ENCODE peak calls at places on chromosomes 4 and X, in five cellular contexts. H, S, L, Z and M are unnamed samples.

GRCh38 chrX:19332983-19333382 is 10.7 kb upstream of the PDHA1 start:
- DNase-seq in H (no peak), S (peak; percentile 60), L (no peak), Z (no peak), M (no peak)

GRCh38 chr4:176927664-176928063 is 134.9 kb upstream of the VEGFC start:
- DNase-seq in H (no peak), S (no peak), L (no peak), Z (no peak), M (no peak)

GRCh38 chr4:128155874-128156456 is 94.9 kb downstream of the LARP1B start:
- DNase-seq in H (no peak), S (no peak), L (no peak), Z (no peak), M (no peak)

GRCh38 chr4:26520728-26521442 is 30.6 kb upstream of the CCKAR start:
- DNase-seq in H (no peak), S (no peak), L (no peak), Z (no peak), M (no peak)

GRCh38 chrX:71958281-71958675 is 47.6 kb downstream of the NHSL2 start:
- DNase-seq in H (peak; percentile 38), S (no peak), L (no peak), Z (no peak), M (no peak)

GRCh38 chr4:148442830-148443549 is 776 bp upstream of the NR3C2 start:
- DNase-seq in H (no peak), S (peak; percentile 68), L (peak; percentile 33), Z (no peak), M (no peak)

GRCh38 chr4:53640576-53641459 is 49.5 kb upstream of the LNX1 start:
- DNase-seq in H (peak; percentile 29), S (no peak), L (peak; percentile 50), Z (peak; percentile 57), M (no peak)

GRCh38 chr4:8319731-8320385 is 50.3 kb downstream of the HTRA3 start:
- DNase-seq in H (no peak), S (no peak), L (peak; percentile 35), Z (peak; percentile 51), M (no peak)

GRCh38 chr4:183908284-183908683 is 3.2 kb downstream of the STOX2 start:
- DNase-seq in H (no peak), S (no peak), L (no peak), Z (no peak), M (no peak)

GRCh38 chrX:53716328-53717088 is 30.0 kb upstream of the HUWE1 start:
- DNase-seq in H (no peak), S (no peak), L (no peak), Z (no peak), M (peak; percentile 16)

GRCh38 chrX:110402855-110403230 is 44.2 kb downstream of the RTL9 start:
- DNase-seq in H (no peak), S (no peak), L (no peak), Z (no peak), M (no peak)

GRCh38 chrX:112819013-112819635 is 21.5 kb downstream of the AMOT start:
- DNase-seq in H (no peak), S (no peak), L (no peak), Z (no peak), M (peak; percentile 25)

GRCh38 chr4:149371021-149371420 is 444.6 kb downstream of the IQCM start:
- DNase-seq in H (peak; percentile 3), S (no peak), L (peak; percentile 73), Z (no peak), M (peak; percentile 36)

GRCh38 chr4:112138538-112138937 is 6.7 kb upstream of the FAM241A start:
- DNase-seq in H (no peak), S (no peak), L (no peak), Z (no peak), M (no peak)

GRCh38 chr4:22514001-22514400 is 1.9 kb downstream of the ADGRA3 start:
- DNase-seq in H (no peak), S (no peak), L (no peak), Z (no peak), M (no peak)

GRCh38 chr4:20618010-20618409 is 82.2 kb upstream of the PACRGL start:
- DNase-seq in H (peak; percentile 12), S (peak; percentile 66), L (no peak), Z (peak; percentile 57), M (peak; percentile 41)

GRCh38 chr4:89482248-89482647 is 174.6 kb upstream of the GPRIN3 start:
- DNase-seq in H (peak; percentile 1), S (no peak), L (peak; percentile 45), Z (no peak), M (peak; percentile 66)

GRCh38 chr4:156298230-156298629 is 344.6 kb upstream of the CTSO start:
- DNase-seq in H (peak; percentile 41), S (no peak), L (no peak), Z (no peak), M (peak; percentile 7)

GRCh38 chr4:140568507-140569306 is at the start of gene UCP1:
- DNase-seq in H (peak; percentile 54), S (no peak), L (peak; percentile 72), Z (peak; percentile 60), M (peak; percentile 25)

GRCh38 chr4:169689681-169690080 is 68.1 kb downstream of the HPF1 start:
- DNase-seq in H (no peak), S (no peak), L (no peak), Z (no peak), M (no peak)

GRCh38 chr4:31058656-31059055 is 338.5 kb downstream of the PCDH7 start:
- DNase-seq in H (no peak), S (no peak), L (no peak), Z (no peak), M (no peak)

GRCh38 chrX:66074920-66075879 is 35.3 kb upstream of the VSIG4 start:
- DNase-seq in H (no peak), S (peak; percentile 62), L (no peak), Z (peak; percentile 58), M (peak; percentile 19)

GRCh38 chr4:72984351-72984750 is 85.2 kb downstream of the COX18 start:
- DNase-seq in H (no peak), S (no peak), L (no peak), Z (no peak), M (no peak)

GRCh38 chrX:119887721-119888425 is 7.8 kb upstream of the AKAP14 start:
- DNase-seq in H (no peak), S (peak; percentile 83), L (peak; percentile 65), Z (peak; percentile 80), M (peak; percentile 71)

GRCh38 chrX:21132686-21133393 is 241.4 kb upstream of the CNKSR2 start:
- DNase-seq in H (no peak), S (no peak), L (no peak), Z (no peak), M (no peak)

GRCh38 chrX:49029876-49030275 is 13.3 kb downstream of the TFE3 start:
- DNase-seq in H (no peak), S (no peak), L (no peak), Z (no peak), M (peak; percentile 89)

GRCh38 chr4:154497901-154498300 is 6.3 kb upstream of the DCHS2 start:
- DNase-seq in H (no peak), S (no peak), L (no peak), Z (no peak), M (no peak)

GRCh38 chr4:173386751-173387150 is 12.2 kb downstream of the SCRG1 start:
- DNase-seq in H (no peak), S (no peak), L (no peak), Z (no peak), M (peak; percentile 64)

GRCh38 chr4:53116959-53117358 is 248.9 kb downstream of the SCFD2 start:
- DNase-seq in H (no peak), S (no peak), L (no peak), Z (no peak), M (no peak)

DNA sequence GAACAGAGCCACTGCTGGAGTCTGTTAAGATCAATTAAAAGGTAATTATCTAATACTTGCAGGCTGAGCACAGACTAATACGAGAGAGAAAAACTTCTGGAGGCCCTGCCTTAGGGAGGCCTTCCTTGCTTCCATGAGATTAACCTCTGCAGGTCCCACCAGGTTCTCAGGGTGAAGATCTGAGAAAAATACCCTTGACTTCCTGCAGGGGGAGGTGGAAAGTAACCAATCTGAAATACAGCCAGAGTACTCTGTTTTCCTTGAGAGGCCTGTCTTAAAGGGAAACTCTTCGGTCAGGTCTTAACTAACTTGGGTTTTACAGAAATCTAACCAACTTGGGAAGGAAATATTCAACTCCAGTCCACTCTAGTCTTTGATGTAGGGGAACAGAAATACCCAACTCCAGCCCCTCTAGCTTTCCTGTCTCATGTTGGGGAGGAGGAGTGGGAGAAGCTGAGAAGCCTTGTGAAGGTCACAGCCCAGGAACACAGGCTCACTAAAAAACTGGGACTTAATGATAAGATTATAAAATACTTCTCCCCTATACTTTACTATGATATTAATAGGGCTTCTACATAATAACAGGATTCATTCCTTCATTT is 77.1 kb downstream of the TBCK start:
- DNase-seq in H (peak; percentile 27), S (no peak), L (peak; percentile 59), Z (no peak), M (peak; percentile 70)
- H3K4me1 ChIP-seq in H (no peaks in the 10 kb centered on the region), S (no peaks in the 10 kb centered on the region), L (no peaks in the 10 kb centered on the region), Z (no peaks in the 10 kb centered on the region), M (no peaks in the 10 kb centered on the region)

GRCh38 chr4:81609844-81610243 is 138.1 kb upstream of the RASGEF1B start:
- DNase-seq in H (no peak), S (no peak), L (no peak), Z (no peak), M (no peak)
- H3K4me3 ChIP-seq in H (no peak overlapping the region), S (no peak overlapping the region), L (no peak overlapping the region), Z (no peak overlapping the region), M (no peak overlapping the region)

DNA sequence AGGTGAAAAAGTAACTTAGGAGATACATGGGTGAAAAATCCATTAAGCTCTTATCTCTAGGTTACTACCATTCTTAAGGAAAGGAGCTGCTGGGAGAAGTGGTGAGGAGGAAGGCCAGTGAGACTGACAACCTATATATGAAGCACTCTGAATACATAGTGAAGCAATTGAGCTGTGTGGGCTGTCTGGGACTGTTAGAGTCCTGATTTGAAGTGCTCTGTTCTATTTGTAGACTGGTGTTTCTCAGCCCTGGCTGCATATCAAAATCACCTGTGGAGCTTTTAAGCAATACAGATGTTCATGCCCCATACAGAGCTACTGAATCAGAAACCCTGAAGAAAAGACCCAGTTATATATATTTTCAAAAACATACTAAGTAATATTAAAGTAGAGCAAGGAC is 3.9 kb downstream of the SERTM2 start:
- DNase-seq in H (no peak), S (no peak), L (peak; percentile 79), Z (no peak), M (no peak)
- H3K4me1 ChIP-seq in H (peaks cover 15% of the 10 kb centered on the region), S (no peaks in the 10 kb centered on the region), L (peaks cover 86% of the 10 kb centered on the region), Z (no peaks in the 10 kb centered on the region), M (no peaks in the 10 kb centered on the region)

GRCh38 chrX:10537308-10537707 is 83.1 kb downstream of the MID1 start:
- DNase-seq in H (no peak), S (no peak), L (no peak), Z (no peak), M (peak; percentile 81)

GRCh38 chrX:10534611-10535010 is 85.8 kb downstream of the MID1 start:
- DNase-seq in H (no peak), S (no peak), L (no peak), Z (no peak), M (no peak)

GRCh38 chrX:10531927-10532326 is 88.5 kb downstream of the MID1 start:
- DNase-seq in H (no peak), S (no peak), L (no peak), Z (no peak), M (no peak)

GRCh38 chrX:10533686-10534365 is 86.6 kb downstream of the MID1 start:
- DNase-seq in H (no peak), S (no peak), L (no peak), Z (no peak), M (no peak)

DNA sequence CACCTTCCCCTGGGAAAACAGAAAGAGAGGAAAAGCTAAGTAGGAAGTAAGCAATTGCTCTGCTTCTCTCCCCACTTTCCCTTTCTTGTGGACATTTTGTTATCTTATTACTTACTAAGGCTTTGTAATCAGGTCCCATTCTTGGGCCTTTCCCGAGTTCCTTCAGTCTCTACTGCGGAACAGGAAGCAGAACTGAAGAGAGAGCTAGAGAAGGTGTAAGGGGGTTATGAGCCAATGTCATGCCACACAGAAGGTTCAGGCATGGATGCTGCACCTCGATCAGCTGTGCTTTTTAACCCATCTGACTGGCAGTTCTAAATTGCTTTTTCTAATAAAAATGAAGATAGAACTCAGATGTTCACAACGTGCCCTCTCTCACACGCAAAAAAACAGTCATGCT is 83.6 kb downstream of the MID1 start:
- DNase-seq in H (no peak), S (no peak), L (no peak), Z (no peak), M (peak; percentile 7)
- H3K4me3 ChIP-seq in H (no peak overlapping the region), S (no peak overlapping the region), L (no peak overlapping the region), Z (no peak overlapping the region), M (no peak overlapping the region)